ENCODE peak calls at places on chromosome 1, in nine cellular contexts. L, G, D, U, S, O, Z, K and V are unnamed samples.

GRCh38 chr1:17494114-17494729 is 45.3 kb upstream of the ARHGEF10L start:
- DNase-seq in L (peak; percentile 53), G (peak; percentile 43), D (peak; percentile 51), U (peak; percentile 60), S (peak; percentile 35), O (peak; percentile 67), Z (peak; percentile 90), K (peak; percentile 69), V (peak; percentile 91)

GRCh38 chr1:191151321-191151807 is 673.7 kb upstream of the BRINP3 start:
- DNase-seq in L (no peak), G (no peak), D (no peak), U (no peak), S (no peak), O (no peak), Z (no peak), K (peak; percentile 6), V (no peak)

GRCh38 chr1:178727014-178727895 is 2.2 kb downstream of the RALGPS2 start:
- DNase-seq in L (peak; percentile 22), G (no peak), D (no peak), U (peak; percentile 15), S (no peak), O (peak; percentile 25), Z (peak; percentile 13), K (no peak), V (no peak)

GRCh38 chr1:186682721-186683120 is 2.5 kb upstream of the PTGS2 start:
- DNase-seq in L (no peak), G (no peak), D (no peak), U (peak; percentile 21), S (no peak), O (peak; percentile 64), Z (no peak), K (no peak), V (no peak)

GRCh38 chr1:161738627-161739287 is 10.8 kb upstream of the DUSP12 start:
- DNase-seq in L (peak; percentile 49), G (peak; percentile 73), D (no peak), U (peak; percentile 74), S (no peak), O (peak; percentile 91), Z (peak; percentile 80), K (peak; percentile 17), V (peak; percentile 70)

GRCh38 chr1:201111672-201112071 is 554 bp downstream of the CACNA1S start:
- DNase-seq in L (no peak), G (no peak), D (no peak), U (no peak), S (no peak), O (no peak), Z (no peak), K (no peak), V (no peak)

GRCh38 chr1:158564608-158565007 is 5.8 kb downstream of the OR6P1 start:
- DNase-seq in L (no peak), G (peak; percentile 25), D (no peak), U (no peak), S (no peak), O (no peak), Z (no peak), K (no peak), V (peak; percentile 51)

GRCh38 chr1:164380893-164381292 is 178.1 kb upstream of the PBX1 start:
- DNase-seq in L (no peak), G (no peak), D (no peak), U (peak; percentile 85), S (no peak), O (peak; percentile 88), Z (peak; percentile 24), K (no peak), V (no peak)

GRCh38 chr1:169109561-169110134 is 3.2 kb downstream of the ATP1B1 start:
- DNase-seq in L (peak; percentile 94), G (peak; percentile 34), D (peak; percentile 65), U (peak; percentile 94), S (no peak), O (peak; percentile 64), Z (peak; percentile 93), K (peak; percentile 62), V (peak; percentile 87)

GRCh38 chr1:119987689-119988088 is 81.8 kb downstream of the NOTCH2 start:
- DNase-seq in L (no peak), G (no peak), D (no peak), U (no peak), S (no peak), O (no peak), Z (no peak), K (no peak), V (no peak)

GRCh38 chr1:14282583-14283186 is 315.8 kb upstream of the KAZN start:
- DNase-seq in L (no peak), G (no peak), D (no peak), U (peak; percentile 84), S (no peak), O (peak; percentile 5), Z (peak; percentile 79), K (no peak), V (peak; percentile 54)

GRCh38 chr1:227870375-227870774 is 54.9 kb downstream of the PRSS38 start:
- DNase-seq in L (no peak), G (no peak), D (no peak), U (no peak), S (no peak), O (no peak), Z (no peak), K (no peak), V (no peak)

GRCh38 chr1:176216031-176216430 is 8.9 kb upstream of the COP1 start:
- DNase-seq in L (no peak), G (no peak), D (no peak), U (no peak), S (no peak), O (no peak), Z (no peak), K (no peak), V (no peak)

GRCh38 chr1:53069663-53070327 is 7.8 kb downstream of the PODN start:
- DNase-seq in L (no peak), G (no peak), D (no peak), U (no peak), S (no peak), O (no peak), Z (no peak), K (no peak), V (peak; percentile 54)

GRCh38 chr1:52288286-52288685 is 77.7 kb downstream of the CC2D1B start:
- DNase-seq in L (no peak), G (no peak), D (no peak), U (peak; percentile 73), S (no peak), O (peak; percentile 80), Z (peak; percentile 81), K (no peak), V (no peak)

GRCh38 chr1:29811247-29811646 is 574.9 kb downstream of the PTPRU start:
- DNase-seq in L (peak; percentile 25), G (no peak), D (no peak), U (no peak), S (no peak), O (no peak), Z (no peak), K (no peak), V (peak; percentile 16)

GRCh38 chr1:202189919-202190715 is 3.5 kb upstream of the LGR6 start:
- DNase-seq in L (peak; percentile 17), G (no peak), D (no peak), U (no peak), S (no peak), O (no peak), Z (peak; percentile 67), K (no peak), V (peak; percentile 80)

GRCh38 chr1:50109647-50110075 is 941 bp downstream of the ELAVL4 start:
- DNase-seq in L (no peak), G (no peak), D (peak; percentile 78), U (peak; percentile 2), S (no peak), O (peak; percentile 4), Z (peak; percentile 27), K (peak; percentile 15), V (no peak)

GRCh38 chr1:212452323-212453155 is 19.8 kb downstream of the NENF start:
- DNase-seq in L (no peak), G (no peak), D (no peak), U (peak; percentile 86), S (no peak), O (peak; percentile 68), Z (no peak), K (peak; percentile 72), V (no peak)

GRCh38 chr1:245133995-245134715 is 20.6 kb upstream of the KIF26B start:
- DNase-seq in L (no peak), G (no peak), D (no peak), U (no peak), S (no peak), O (no peak), Z (no peak), K (no peak), V (no peak)

GRCh38 chr1:23394664-23395063 is 25.0 kb upstream of the ZNF436 start:
- DNase-seq in L (peak; percentile 47), G (no peak), D (no peak), U (peak; percentile 93), S (no peak), O (peak; percentile 91), Z (no peak), K (peak; percentile 77), V (peak; percentile 69)